ENCODE peak calls at places on chromosomes 1 and 21, in nine cellular contexts. One of them, this sample, is unnamed. For H4K20me1, the result is how much of the 10 kb centered on the place peaks cover.

GRCh38 chr1:159869173-159869572 is 6.7 kb upstream of the VSIG8 start:
- DNase-seq in osteoblast: peak
- DNase-seq in GM12878: no peak
- DNase-seq in H9: no peak
- DNase-seq in hepatocyte: no peak
- DNase-seq in GM23248: peak
- DNase-seq in endothelial cell of umbilical vein: no peak
- DNase-seq in fibroblast of lung: peak
- DNase-seq in IMR-90: peak
- DNase-seq in this sample: peak

GRCh38 chr1:29809446-29810120 is 573.3 kb downstream of the PTPRU start:
- DNase-seq in fibroblast of lung: no peak
- DNase-seq in hepatocyte: no peak
- DNase-seq in H9: peak
- DNase-seq in GM12878: no peak
- DNase-seq in GM23248: no peak
- DNase-seq in osteoblast: no peak
- DNase-seq in endothelial cell of umbilical vein: no peak
- DNase-seq in IMR-90: no peak
- DNase-seq in this sample: no peak

GRCh38 chr1:22281521-22282241 is 138.8 kb upstream of the WNT4 start:
- DNase-seq in fibroblast of lung: no peak
- DNase-seq in osteoblast: peak
- DNase-seq in IMR-90: no peak
- DNase-seq in hepatocyte: no peak
- DNase-seq in H9: peak
- DNase-seq in endothelial cell of umbilical vein: no peak
- DNase-seq in GM23248: no peak
- DNase-seq in GM12878: no peak
- DNase-seq in this sample: no peak

GRCh38 chr1:43382027-43382771 is 7.4 kb downstream of the MED8 start:
- DNase-seq in hepatocyte: no peak
- DNase-seq in GM23248: no peak
- DNase-seq in H9: no peak
- DNase-seq in osteoblast: no peak
- DNase-seq in IMR-90: no peak
- DNase-seq in fibroblast of lung: peak
- DNase-seq in endothelial cell of umbilical vein: no peak
- DNase-seq in GM12878: no peak
- DNase-seq in this sample: no peak

GRCh38 chr1:159428536-159428935 is 3.5 kb upstream of the OR10J4 start:
- DNase-seq in fibroblast of lung: no peak
- DNase-seq in GM12878: no peak
- DNase-seq in IMR-90: no peak
- DNase-seq in GM23248: peak
- DNase-seq in H9: no peak
- DNase-seq in endothelial cell of umbilical vein: no peak
- DNase-seq in hepatocyte: no peak
- DNase-seq in osteoblast: no peak
- DNase-seq in this sample: no peak

GRCh38 chr1:167663002-167663772 is 33.2 kb downstream of the RCSD1 start:
- DNase-seq in H9: no peak
- DNase-seq in GM12878: peak
- DNase-seq in endothelial cell of umbilical vein: no peak
- DNase-seq in hepatocyte: peak
- DNase-seq in GM23248: peak
- DNase-seq in IMR-90: peak
- DNase-seq in fibroblast of lung: peak
- DNase-seq in osteoblast: peak
- DNase-seq in this sample: peak

GRCh38 chr1:106620521-106620954 is 435.9 kb upstream of the PRMT6 start:
- DNase-seq in H9: no peak
- DNase-seq in GM12878: no peak
- DNase-seq in osteoblast: peak
- DNase-seq in fibroblast of lung: peak
- DNase-seq in GM23248: peak
- DNase-seq in IMR-90: no peak
- DNase-seq in endothelial cell of umbilical vein: no peak
- DNase-seq in hepatocyte: no peak
- DNase-seq in this sample: peak

GRCh38 chr1:3460653-3461237 is 6.3 kb downstream of the ARHGEF16 start:
- DNase-seq in osteoblast: peak
- DNase-seq in GM23248: no peak
- DNase-seq in hepatocyte: peak
- DNase-seq in IMR-90: no peak
- DNase-seq in fibroblast of lung: no peak
- DNase-seq in endothelial cell of umbilical vein: no peak
- DNase-seq in H9: no peak
- DNase-seq in GM12878: no peak
- DNase-seq in this sample: no peak

GRCh38 chr1:31567956-31568570 is 8.3 kb upstream of the TINAGL1 start:
- DNase-seq in IMR-90: no peak
- DNase-seq in H9: no peak
- DNase-seq in osteoblast: peak
- DNase-seq in GM23248: peak
- DNase-seq in endothelial cell of umbilical vein: no peak
- DNase-seq in fibroblast of lung: no peak
- DNase-seq in GM12878: no peak
- DNase-seq in hepatocyte: no peak
- DNase-seq in this sample: no peak

GRCh38 chr1:166062695-166063094 is 104.1 kb downstream of the FAM78B start:
- DNase-seq in GM23248: no peak
- DNase-seq in endothelial cell of umbilical vein: no peak
- DNase-seq in fibroblast of lung: no peak
- DNase-seq in IMR-90: no peak
- DNase-seq in osteoblast: no peak
- DNase-seq in GM12878: no peak
- DNase-seq in H9: no peak
- DNase-seq in hepatocyte: no peak
- DNase-seq in this sample: no peak

GRCh38 chr1:41950820-41951219 is 32.1 kb upstream of the HIVEP3 start:
- DNase-seq in osteoblast: no peak
- DNase-seq in endothelial cell of umbilical vein: no peak
- DNase-seq in H9: no peak
- DNase-seq in fibroblast of lung: no peak
- DNase-seq in IMR-90: peak
- DNase-seq in GM23248: no peak
- DNase-seq in GM12878: peak
- DNase-seq in hepatocyte: no peak
- DNase-seq in this sample: peak

GRCh38 chr21:24424786-24425185 is 1182.5 kb downstream of the MRPL39 start:
- DNase-seq in GM12878: no peak
- DNase-seq in endothelial cell of umbilical vein: no peak
- DNase-seq in GM23248: no peak
- DNase-seq in hepatocyte: no peak
- DNase-seq in IMR-90: no peak
- DNase-seq in fibroblast of lung: no peak
- DNase-seq in H9: no peak
- DNase-seq in osteoblast: no peak
- DNase-seq in this sample: no peak

DNA sequence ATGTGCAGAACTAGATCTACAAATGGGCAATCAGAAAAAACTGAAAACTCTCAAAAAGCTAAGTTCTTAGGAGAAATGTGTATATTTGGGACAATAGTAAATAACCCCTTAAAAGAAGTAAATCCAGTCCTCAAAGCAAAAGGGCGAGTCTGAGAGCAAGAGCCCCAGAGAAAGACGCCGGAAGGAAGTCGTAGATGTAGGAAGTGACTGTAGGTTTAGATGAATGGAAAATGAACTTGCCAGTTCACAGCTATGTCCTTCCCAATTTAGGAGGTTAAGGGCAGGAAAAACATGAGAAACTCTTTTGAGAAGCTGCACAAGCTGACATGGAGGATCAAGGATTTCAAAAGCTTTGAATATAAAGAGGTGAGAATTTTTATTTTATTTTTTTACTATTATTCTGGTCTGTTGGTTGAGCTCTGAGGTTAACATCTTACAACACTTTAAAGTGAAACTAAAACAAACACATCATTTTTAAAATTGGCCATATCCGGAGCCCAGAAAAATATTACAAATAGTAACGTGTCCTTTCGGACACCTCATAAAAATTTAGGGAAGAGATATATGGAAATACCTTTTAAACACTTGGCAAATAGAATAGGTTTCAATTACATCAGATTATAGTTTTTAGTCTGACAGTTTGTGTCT is 1178.6 kb downstream of the MRPL39 start:
- DNase-seq in hepatocyte: no peak
- DNase-seq in osteoblast: no peak
- DNase-seq in GM12878: no peak
- DNase-seq in H9: no peak
- DNase-seq in endothelial cell of umbilical vein: no peak
- DNase-seq in GM23248: no peak
- DNase-seq in IMR-90: no peak
- DNase-seq in fibroblast of lung: peak
- DNase-seq in this sample: no peak
- H2AFZ ChIP-seq in hepatocyte: no peak
- H2AFZ ChIP-seq in osteoblast: no peak
- H2AFZ ChIP-seq in GM12878: no peak
- H2AFZ ChIP-seq in H9: no peak
- H2AFZ ChIP-seq in endothelial cell of umbilical vein: no peak
- H2AFZ ChIP-seq in GM23248: no peak
- H2AFZ ChIP-seq in IMR-90: no peak
- H2AFZ ChIP-seq in fibroblast of lung: no peak
- H2AFZ ChIP-seq in this sample: no peak

GRCh38 chr1:91818713-91818975 is 67.3 kb downstream of the TGFBR3 start:
- DNase-seq in IMR-90: no peak
- DNase-seq in hepatocyte: no peak
- DNase-seq in endothelial cell of umbilical vein: no peak
- DNase-seq in fibroblast of lung: no peak
- DNase-seq in GM23248: no peak
- DNase-seq in osteoblast: no peak
- DNase-seq in H9: no peak
- DNase-seq in GM12878: no peak
- DNase-seq in this sample: no peak
- H4K20me1 ChIP-seq in IMR-90: under half
- H4K20me1 ChIP-seq in hepatocyte: under half
- H4K20me1 ChIP-seq in endothelial cell of umbilical vein: under half
- H4K20me1 ChIP-seq in fibroblast of lung: under half
- H4K20me1 ChIP-seq in GM23248: under half
- H4K20me1 ChIP-seq in osteoblast: under half
- H4K20me1 ChIP-seq in H9: under half
- H4K20me1 ChIP-seq in GM12878: under half
- H4K20me1 ChIP-seq in this sample: under half

GRCh38 chr1:235095938-235096562 is 32.6 kb downstream of the TOMM20 start:
- DNase-seq in GM12878: no peak
- DNase-seq in fibroblast of lung: no peak
- DNase-seq in osteoblast: no peak
- DNase-seq in H9: no peak
- DNase-seq in endothelial cell of umbilical vein: no peak
- DNase-seq in hepatocyte: no peak
- DNase-seq in IMR-90: no peak
- DNase-seq in GM23248: no peak
- DNase-seq in this sample: no peak

GRCh38 chr1:235090406-235091069 is 38.1 kb downstream of the TOMM20 start:
- DNase-seq in GM12878: no peak
- DNase-seq in GM23248: peak
- DNase-seq in hepatocyte: no peak
- DNase-seq in endothelial cell of umbilical vein: peak
- DNase-seq in fibroblast of lung: no peak
- DNase-seq in osteoblast: no peak
- DNase-seq in H9: peak
- DNase-seq in IMR-90: no peak
- DNase-seq in this sample: no peak

GRCh38 chr1:235098547-235098946 is 30.1 kb downstream of the TOMM20 start:
- DNase-seq in GM23248: no peak
- DNase-seq in hepatocyte: no peak
- DNase-seq in IMR-90: no peak
- DNase-seq in endothelial cell of umbilical vein: no peak
- DNase-seq in H9: no peak
- DNase-seq in fibroblast of lung: no peak
- DNase-seq in osteoblast: no peak
- DNase-seq in GM12878: no peak
- DNase-seq in this sample: no peak

GRCh38 chr1:235093013-235093618 is 35.5 kb downstream of the TOMM20 start:
- DNase-seq in hepatocyte: peak
- DNase-seq in IMR-90: peak
- DNase-seq in GM12878: no peak
- DNase-seq in H9: peak
- DNase-seq in osteoblast: peak
- DNase-seq in endothelial cell of umbilical vein: peak
- DNase-seq in GM23248: peak
- DNase-seq in fibroblast of lung: peak
- DNase-seq in this sample: no peak

DNA sequence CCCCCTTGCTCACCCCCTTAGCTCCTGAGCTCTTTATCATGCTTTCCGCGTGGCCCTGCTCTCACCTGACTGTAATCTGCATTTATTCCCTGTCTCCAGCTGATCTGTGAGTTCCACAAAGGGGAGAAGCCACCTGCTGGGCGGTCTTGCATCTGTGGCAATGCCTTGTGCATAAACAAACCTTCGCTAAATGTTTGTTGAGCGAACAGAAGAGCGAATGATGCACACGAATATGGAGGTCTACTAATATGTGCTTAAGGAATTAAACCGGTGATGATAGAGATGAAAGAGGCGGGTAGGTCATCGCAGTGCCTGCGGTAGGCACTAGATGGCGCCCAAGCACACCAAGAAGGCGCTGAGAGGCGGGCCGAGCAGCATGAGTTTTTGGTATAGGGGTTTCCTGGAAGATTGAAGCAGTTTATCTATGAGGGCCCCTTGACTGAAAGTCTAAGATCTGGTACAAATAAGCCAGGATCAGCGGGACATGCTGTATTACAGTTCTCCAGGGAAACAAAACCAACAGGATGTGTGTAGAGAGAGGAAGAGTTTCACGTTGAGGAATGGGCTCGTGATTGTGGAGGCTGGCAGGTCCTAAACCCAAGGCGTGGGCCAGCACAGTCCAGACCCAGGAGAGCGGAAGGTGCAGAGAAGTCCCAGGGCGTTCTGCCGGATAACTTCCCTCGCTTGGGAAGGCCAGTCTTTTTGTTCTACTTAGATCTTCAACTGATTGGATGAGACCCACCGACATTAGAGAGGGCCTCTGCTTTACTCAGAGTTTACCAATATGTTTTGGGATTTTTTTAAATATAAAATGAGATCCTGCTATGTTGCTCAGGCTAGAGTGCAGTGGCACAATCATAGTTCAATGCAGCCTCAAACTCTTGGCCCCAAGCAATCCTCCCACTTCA is 34.7 kb downstream of the TOMM20 start:
- DNase-seq in osteoblast: peak
- DNase-seq in endothelial cell of umbilical vein: peak
- DNase-seq in GM12878: no peak
- DNase-seq in IMR-90: peak
- DNase-seq in GM23248: peak
- DNase-seq in H9: peak
- DNase-seq in hepatocyte: peak
- DNase-seq in fibroblast of lung: peak
- DNase-seq in this sample: no peak
- H2AFZ ChIP-seq in osteoblast: peak
- H2AFZ ChIP-seq in endothelial cell of umbilical vein: peak
- H2AFZ ChIP-seq in GM12878: no peak
- H2AFZ ChIP-seq in IMR-90: peak
- H2AFZ ChIP-seq in GM23248: peak
- H2AFZ ChIP-seq in H9: no peak
- H2AFZ ChIP-seq in hepatocyte: peak
- H2AFZ ChIP-seq in fibroblast of lung: peak
- H2AFZ ChIP-seq in this sample: no peak

DNA sequence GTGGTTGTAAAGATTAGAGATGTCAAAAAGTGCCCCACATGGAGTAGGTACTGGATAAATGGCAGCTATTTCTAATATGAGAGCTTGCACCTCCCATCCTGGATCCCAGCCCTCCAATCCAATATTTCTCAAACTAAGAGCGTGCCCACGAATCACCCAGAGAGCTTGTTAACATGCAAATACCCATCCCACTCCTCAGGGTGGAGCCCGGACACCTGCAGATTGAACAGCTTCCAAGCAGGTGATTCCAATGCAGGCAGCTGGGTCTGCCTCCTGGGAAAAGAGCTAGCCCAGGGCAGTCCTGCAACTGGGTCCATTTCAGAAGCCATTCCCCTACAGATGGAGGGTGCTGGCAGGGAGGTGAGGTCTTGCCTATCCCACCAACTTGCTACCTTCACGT is 33.0 kb downstream of the LRRN2 start:
- DNase-seq in GM23248: no peak
- DNase-seq in fibroblast of lung: no peak
- DNase-seq in IMR-90: no peak
- DNase-seq in osteoblast: no peak
- DNase-seq in GM12878: no peak
- DNase-seq in H9: no peak
- DNase-seq in hepatocyte: no peak
- DNase-seq in endothelial cell of umbilical vein: no peak
- DNase-seq in this sample: no peak
- H4K20me1 ChIP-seq in GM23248: under half
- H4K20me1 ChIP-seq in fibroblast of lung: under half
- H4K20me1 ChIP-seq in IMR-90: under half
- H4K20me1 ChIP-seq in osteoblast: under half
- H4K20me1 ChIP-seq in GM12878: under half
- H4K20me1 ChIP-seq in H9: under half
- H4K20me1 ChIP-seq in hepatocyte: under half
- H4K20me1 ChIP-seq in endothelial cell of umbilical vein: under half
- H4K20me1 ChIP-seq in this sample: under half